ENCODE peak calls at places on chromosomes 12 and 14, in four cellular contexts. R is stimulated activated CD8-positive, alpha-beta memory T cell treated with anti-CD3 and anti-CD28 coated beads, Interleukin-12 subunit alpha, Interleukin-12 subunit beta, amount 100 ng/mL, for 4 hours; K is A549; O is stimulated activated CD4-positive, alpha-beta T cell treated with anti-CD3 and anti-CD28 coated beads, TNF-alpha, amount 100 ng/mL, for 48 hours. Z is an unnamed sample.
A peak's percentile ranks its signal among the peaks of the same experiment; 100 is the strongest.

GRCh38 chr14:77761205-77761931 is 412 bp upstream of the SNW1 start:
- DNase-seq in R (no peak), K (peak; percentile 66), O (no peak), Z (no peak)

GRCh38 chr12:86711716-86712115 is 455.5 kb upstream of the MGAT4C start:
- DNase-seq in R (no peak), K (no peak), O (no peak), Z (no peak)

GRCh38 chr14:102348376-102348775 is 14.3 kb downstream of the CINP start:
- DNase-seq in R (no peak), K (no peak), O (no peak), Z (no peak)

GRCh38 chr12:107519906-107520859 is 165.4 kb upstream of the PWP1 start:
- DNase-seq in R (no peak), K (no peak), O (no peak), Z (no peak)

GRCh38 chr14:104792101-104792884 is 3.3 kb downstream of the AKT1 start:
- DNase-seq in R (no peak), K (no peak), O (no peak), Z (no peak)

GRCh38 chr14:24710403-24711063 is 76.5 kb upstream of the GZMB start:
- DNase-seq in R (peak; percentile 21), K (peak; percentile 58), O (peak; percentile 29), Z (peak; percentile 40)

GRCh38 chr12:93571360-93571853 is 1.1 kb upstream of the SOCS2 start:
- DNase-seq in R (peak; percentile 48), K (peak; percentile 79), O (peak; percentile 49), Z (peak; percentile 69)

GRCh38 chr14:20626274-20626673 is 15.2 kb downstream of the OR6S1 start:
- DNase-seq in R (no peak), K (no peak), O (no peak), Z (no peak)

GRCh38 chr12:110741795-110742717 is 635 bp downstream of the PPP1CC start:
- DNase-seq in R (no peak), K (peak; percentile 29), O (no peak), Z (no peak)